ENCODE peak calls at places on chromosomes 5 and 9, in seven cellular contexts. N, C, J, D, E, Q and X are unnamed samples. For H3K4me1, the result is how much of the 10 kb centered on the place peaks cover.

GRCh38 chr9:73995836-73996235 is 501.3 kb upstream of the RORB start:
- DNase-seq in J (no peak), Q (no peak), D (no peak), E (no peak), C (no peak), N (no peak), X (no peak)

GRCh38 chr5:132681983-132682382 is 8.2 kb downstream of the IL4 start:
- DNase-seq in N (no peak), J (no peak), E (no peak), D (no peak), Q (no peak), C (no peak), X (no peak)

GRCh38 chr9:134830126-134830525 is 50.5 kb upstream of the FCN2 start:
- DNase-seq in J (no peak), E (no peak), Q (no peak), N (no peak), D (no peak), C (no peak), X (no peak)

GRCh38 chr5:150590979-150591411 is 49.5 kb upstream of the SYNPO start:
- DNase-seq in J (no peak), Q (no peak), D (no peak), E (no peak), C (no peak), N (peak), X (peak)

GRCh38 chr9:136644593-136645342 is 17.9 kb upstream of the EGFL7 start:
- DNase-seq in Q (peak), C (peak), D (peak), J (peak), E (no peak), N (peak), X (peak)

GRCh38 chr5:17190242-17190778 is 27.1 kb upstream of the BASP1 start:
- DNase-seq in J (no peak), C (no peak), D (no peak), N (peak), Q (peak), E (peak), X (peak)

GRCh38 chr9:82808478-82808877 is 254.5 kb downstream of the RASEF start:
- DNase-seq in C (no peak), J (no peak), E (no peak), N (no peak), D (no peak), Q (no peak), X (no peak)

GRCh38 chr5:156879665-156880285 is 29.7 kb downstream of the PPP1R2B start:
- DNase-seq in J (peak), E (no peak), Q (no peak), N (no peak), D (no peak), C (no peak), X (no peak)

GRCh38 chr5:139574641-139575312 is 13.6 kb downstream of the UBE2D2 start:
- DNase-seq in Q (peak), E (peak), J (no peak), N (peak), D (no peak), C (no peak), X (no peak)

GRCh38 chr5:127634007-127634406 is 14.9 kb upstream of the CTXN3 start:
- DNase-seq in J (no peak), N (no peak), Q (no peak), E (no peak), C (no peak), D (no peak), X (no peak)

GRCh38 chr9:71719585-71719984 is 48.7 kb downstream of the CEMIP2 start:
- DNase-seq in Q (no peak), J (no peak), D (no peak), E (no peak), C (no peak), N (no peak), X (no peak)

GRCh38 chr5:137254153-137254552 is 245.0 kb downstream of the SPOCK1 start:
- DNase-seq in E (no peak), J (no peak), Q (peak), D (no peak), C (no peak), N (no peak), X (no peak)

GRCh38 chr5:103450333-103451061 is 112.1 kb downstream of the NUDT12 start:
- DNase-seq in J (no peak), Q (no peak), N (no peak), D (no peak), C (no peak), E (no peak), X (no peak)

GRCh38 chr9:137241490-137242328 is 622 bp downstream of the TUBB4B start:
- DNase-seq in C (peak), N (peak), D (no peak), E (no peak), J (peak), Q (peak), X (peak)

GRCh38 chr9:80146466-80146865 is 574.7 kb downstream of the TLE4 start:
- DNase-seq in D (no peak), N (no peak), Q (no peak), E (peak), C (no peak), J (no peak), X (no peak)

GRCh38 chr9:116452634-116453033 is 234.5 kb upstream of the TRIM32 start:
- DNase-seq in E (no peak), D (no peak), Q (no peak), N (no peak), C (no peak), J (no peak), X (no peak)

GRCh38 chr5:32279786-32280185 is 33.0 kb downstream of the MTMR12 start:
- DNase-seq in E (no peak), C (no peak), Q (no peak), D (no peak), J (no peak), N (no peak), X (no peak)

GRCh38 chr9:6959275-6960000 is 201.7 kb downstream of the KDM4C start:
- DNase-seq in C (no peak), E (no peak), Q (no peak), D (no peak), J (no peak), N (no peak), X (no peak)

GRCh38 chr5:143652104-143652700 is 159.8 kb upstream of the HMHB1 start:
- DNase-seq in C (no peak), J (no peak), D (no peak), Q (no peak), N (no peak), E (no peak), X (no peak)

GRCh38 chr5:759781-760362 is 24.7 kb downstream of the ZDHHC11B start:
- DNase-seq in J (no peak), Q (no peak), E (no peak), C (peak), N (peak), D (no peak), X (peak)

GRCh38 chr5:431001-431710 is 11.8 kb upstream of the EXOC3 start:
- DNase-seq in C (peak), E (peak), N (peak), D (peak), J (peak), Q (no peak), X (peak)

GRCh38 chr5:82388186-82388585 is 110.0 kb upstream of the RPS23 start:
- DNase-seq in N (no peak), Q (no peak), E (no peak), J (no peak), C (no peak), D (no peak), X (no peak)

GRCh38 chr9:34399729-34400128 is 23.0 kb upstream of the MYORG start:
- DNase-seq in J (no peak), C (no peak), Q (no peak), D (no peak), E (no peak), N (no peak), X (no peak)

GRCh38 chr5:147223951-147224791 is 10.7 kb upstream of the STK32A start:
- DNase-seq in Q (peak), C (peak), D (no peak), J (peak), E (peak), N (peak), X (peak)

GRCh38 chr9:18776836-18777820 is 255.9 kb downstream of the SAXO1 start:
- DNase-seq in C (no peak), D (no peak), E (no peak), Q (no peak), J (no peak), N (peak), X (peak)

GRCh38 chr9:118586978-118587377 is 782.3 kb downstream of the BRINP1 start:
- DNase-seq in J (no peak), E (no peak), Q (no peak), N (no peak), C (no peak), D (no peak), X (no peak)

GRCh38 chr5:56814361-56814962 is 887 bp upstream of the MAP3K1 start:
- DNase-seq in C (peak), Q (no peak), J (peak), D (peak), N (peak), E (peak), X (no peak)

GRCh38 chr9:136847065-136847826 is 2.0 kb upstream of the PHPT1 start:
- DNase-seq in C (peak), Q (peak), D (peak), J (peak), E (peak), N (peak), X (no peak)

GRCh38 chr9:4092793-4093709 is 206.8 kb downstream of the GLIS3 start:
- DNase-seq in D (no peak), E (no peak), J (no peak), C (no peak), N (no peak), Q (no peak), X (no peak)

GRCh38 chr9:4096121-4096520 is 203.7 kb downstream of the GLIS3 start:
- DNase-seq in D (no peak), C (no peak), E (no peak), N (no peak), Q (no peak), J (no peak), X (no peak)

GRCh38 chr9:4099961-4100360 is 199.9 kb downstream of the GLIS3 start:
- DNase-seq in J (no peak), E (no peak), D (no peak), Q (no peak), C (no peak), N (no peak), X (no peak)

GRCh38 chr9:4097991-4098390 is 201.9 kb downstream of the GLIS3 start:
- DNase-seq in J (no peak), D (no peak), Q (no peak), N (no peak), E (no peak), C (no peak), X (no peak)

DNA sequence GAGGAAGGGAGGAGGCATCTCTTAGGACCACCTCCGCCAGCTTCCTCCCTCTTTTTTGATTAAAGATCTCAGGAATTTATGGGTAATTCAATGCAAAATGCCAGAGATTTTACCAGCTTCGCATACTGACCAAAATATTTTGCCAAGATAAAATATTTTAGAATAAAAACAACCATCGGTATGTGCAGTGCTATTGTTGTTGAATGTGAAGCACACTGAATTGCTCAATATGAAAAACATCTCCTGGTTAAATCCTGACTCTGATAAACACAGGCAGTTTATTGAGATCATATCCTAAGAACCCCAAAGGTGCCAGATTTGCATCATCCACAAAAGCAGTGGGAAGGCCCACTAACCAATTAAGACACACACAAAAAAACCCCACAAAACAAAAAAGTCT is 202.4 kb downstream of the GLIS3 start:
- DNase-seq in J (no peak), E (no peak), N (no peak), D (no peak), C (no peak), Q (no peak), X (no peak)
- H3K4me1 ChIP-seq in J (under half), E (under half), N (under half), D (under half), C (under half), Q (under half), X (half or more)

GRCh38 chr5:148574167-148574566 is 80.2 kb downstream of the HTR4 start:
- DNase-seq in N (no peak), J (no peak), E (no peak), Q (no peak), C (no peak), D (no peak), X (no peak)
- TF ChIP-seq EP300 in N (no peak), J (no peak), E (no peak), Q (no peak), C (no peak), D (no peak), X (no peak)

DNA sequence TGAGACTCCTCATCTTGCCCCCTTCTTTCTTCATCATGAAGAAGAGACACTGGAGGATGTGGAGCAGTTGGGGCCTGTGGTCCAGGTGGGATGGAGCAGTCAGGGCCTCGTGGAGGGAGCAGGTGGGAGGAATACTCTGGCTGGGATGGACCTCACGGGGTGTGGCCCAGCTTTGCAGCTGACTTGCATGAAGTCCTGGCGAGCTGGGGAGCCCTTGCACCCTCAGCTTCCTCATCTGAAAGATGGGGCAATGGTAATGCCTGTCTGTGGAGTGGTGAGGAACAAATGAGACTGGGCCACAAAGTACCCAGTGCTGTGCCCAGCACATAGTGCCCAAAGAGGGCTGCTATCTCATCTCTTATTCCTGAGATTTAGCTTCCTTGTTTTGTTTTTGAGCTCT is 91.5 kb downstream of the DAB2IP start:
- DNase-seq in Q (no peak), N (no peak), D (no peak), J (no peak), C (no peak), E (no peak), X (no peak)
- H3K4me1 ChIP-seq in Q (half or more), N (half or more), D (under half), J (half or more), C (half or more), E (under half), X (half or more)

DNA sequence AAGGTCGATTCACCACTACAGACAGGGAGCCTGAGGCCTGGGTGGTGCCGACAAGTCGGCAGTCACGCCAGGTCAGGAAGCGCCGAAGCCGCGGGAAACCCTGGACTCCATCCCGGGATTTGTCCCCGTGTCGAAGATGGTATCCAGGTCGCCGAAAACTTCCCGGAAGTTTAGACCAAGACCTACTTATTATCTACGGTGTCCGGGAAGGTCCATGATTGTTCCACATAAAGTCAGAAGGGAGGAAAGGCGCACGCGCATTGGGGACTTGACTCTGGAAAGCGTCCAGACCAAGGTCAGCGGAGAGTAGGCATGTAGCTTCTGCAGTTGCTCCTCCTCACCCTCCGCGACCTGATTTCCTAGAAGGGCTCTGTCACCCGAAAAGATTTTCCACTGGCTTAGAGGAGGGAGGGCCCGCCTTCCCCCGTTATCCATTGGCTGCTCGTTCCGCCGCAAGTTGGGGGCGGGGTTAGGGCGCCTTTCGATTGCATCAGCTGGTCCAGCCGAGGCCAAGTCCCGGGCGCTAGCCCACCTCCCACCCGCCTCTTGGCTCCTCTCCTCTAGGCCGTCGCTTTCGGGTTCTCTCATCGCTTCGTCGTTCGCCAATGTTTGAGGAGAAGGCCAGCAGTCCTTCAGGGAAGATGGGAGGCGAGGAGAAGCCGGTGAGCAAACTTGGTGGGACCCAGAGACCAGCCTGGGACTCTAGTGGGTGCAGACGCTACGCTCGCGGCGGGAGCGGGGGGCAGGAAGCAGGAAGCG is at the start of gene TARS1:
- DNase-seq in E (peak), D (peak), Q (peak), C (peak), J (peak), N (peak), X (peak)
- TF ChIP-seq EP300 in E (no peak), D (no peak), Q (peak), C (peak), J (peak), N (no peak), X (no peak)

GRCh38 chr9:131739988-131740648 is at the start of gene RAPGEF1:
- DNase-seq in J (peak), N (peak), D (peak), C (peak), E (peak), Q (peak), X (peak)
- H3K4me1 ChIP-seq in J (under half), N (under half), D (under half), C (half or more), E (under half), Q (under half), X (under half)

DNA sequence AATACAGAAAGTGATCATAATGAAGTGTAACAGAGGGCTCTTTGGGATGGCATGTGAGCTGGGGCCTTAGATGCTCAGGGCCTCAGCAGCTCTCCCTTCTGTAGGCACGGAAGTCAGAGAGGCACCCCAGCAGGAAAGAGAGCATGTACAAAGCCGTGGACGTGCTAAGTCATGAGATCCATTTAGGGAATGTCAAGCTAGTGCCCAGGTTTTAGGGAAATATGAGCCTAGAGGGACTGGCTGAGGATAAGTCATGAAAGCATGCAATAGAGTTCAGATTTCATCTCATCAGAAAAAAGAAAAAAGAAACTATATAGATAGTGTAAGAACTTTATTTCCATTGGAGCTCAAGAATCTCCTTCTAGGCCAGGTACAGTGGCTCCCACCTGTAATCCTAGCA is 379.5 kb upstream of the KLF4 start:
- DNase-seq in E (no peak), N (no peak), C (no peak), Q (no peak), J (no peak), D (no peak), X (no peak)
- TF ChIP-seq EP300 in E (no peak), N (no peak), C (no peak), Q (no peak), J (no peak), D (no peak), X (no peak)